ENCODE peak calls at places on chromosomes 5 and 9, in six cellular contexts. E, V, W, S, H and L are unnamed samples.

GRCh38 chr9:81822967-81823366 is 105.3 kb upstream of the SPATA31D4 start:
- DNase-seq in E (no peak), V (peak; percentile 30), W (no peak), S (no peak), H (peak; percentile 66), L (no peak)

GRCh38 chr5:144276034-144276822 is 105.6 kb downstream of the KCTD16 start:
- DNase-seq in E (no peak), V (no peak), W (no peak), S (no peak), H (peak; percentile 56), L (peak; percentile 83)

GRCh38 chr9:96447406-96447805 is 2.6 kb upstream of the HABP4 start:
- DNase-seq in E (no peak), V (no peak), W (no peak), S (no peak), H (no peak), L (no peak)

GRCh38 chr5:3287516-3287915 is 308.1 kb upstream of the IRX1 start:
- DNase-seq in E (no peak), V (no peak), W (no peak), S (no peak), H (no peak), L (no peak)

GRCh38 chr5:35857606-35858205 is 1.0 kb downstream of the IL7R start:
- DNase-seq in E (peak; percentile 18), V (no peak), W (no peak), S (no peak), H (peak; percentile 92), L (peak; percentile 62)

GRCh38 chr9:107637421-107638420 is 148.2 kb upstream of the KLF4 start:
- DNase-seq in E (no peak), V (peak; percentile 65), W (peak; percentile 40), S (no peak), H (peak; percentile 92), L (peak; percentile 99)

GRCh38 chr5:178207183-178207916 is 3.0 kb downstream of the HNRNPAB start:
- DNase-seq in E (no peak), V (no peak), W (no peak), S (no peak), H (peak; percentile 84), L (no peak)

GRCh38 chr5:150440948-150441812 is 8.4 kb downstream of the RPS14 start:
- DNase-seq in E (no peak), V (no peak), W (no peak), S (no peak), H (no peak), L (no peak)

GRCh38 chr9:131622536-131622935 is 77.2 kb downstream of the PRRT1B start:
- DNase-seq in E (no peak), V (no peak), W (no peak), S (peak; percentile 47), H (no peak), L (no peak)

GRCh38 chr9:4297151-4297794 is 2.6 kb downstream of the GLIS3 start:
- DNase-seq in E (no peak), V (peak; percentile 74), W (peak; percentile 42), S (peak; percentile 49), H (peak; percentile 91), L (peak; percentile 89)

GRCh38 chr9:137042751-137043727 is 2.9 kb downstream of the NPDC1 start:
- DNase-seq in E (no peak), V (no peak), W (no peak), S (no peak), H (no peak), L (no peak)

GRCh38 chr9:110140276-110140675 is 67.7 kb downstream of the C9orf152 start:
- DNase-seq in E (no peak), V (no peak), W (no peak), S (no peak), H (no peak), L (no peak)

GRCh38 chr5:116527587-116527986 is 47.0 kb downstream of the SEMA6A start:
- DNase-seq in E (no peak), V (no peak), W (no peak), S (no peak), H (no peak), L (no peak)

GRCh38 chr5:65013141-65013540 is 244.4 kb downstream of the CWC27 start:
- DNase-seq in E (no peak), V (no peak), W (no peak), S (no peak), H (peak; percentile 37), L (no peak)

GRCh38 chr5:66616495-66617222 is 20.5 kb downstream of the MAST4 start:
- DNase-seq in E (no peak), V (no peak), W (no peak), S (no peak), H (no peak), L (no peak)

GRCh38 chr9:130665431-130666392 is 1.3 kb downstream of the PRDM12 start:
- DNase-seq in E (no peak), V (peak; percentile 92), W (no peak), S (no peak), H (no peak), L (no peak)

GRCh38 chr5:55303238-55303690 is 4.2 kb downstream of the DHX29 start:
- DNase-seq in E (no peak), V (no peak), W (no peak), S (peak; percentile 49), H (peak; percentile 97), L (peak; percentile 60)

GRCh38 chr9:136516191-136516654 is 29.6 kb downstream of the NOTCH1 start:
- DNase-seq in E (no peak), V (no peak), W (no peak), S (no peak), H (no peak), L (no peak)

GRCh38 chr9:98306384-98307145 is 51.1 kb upstream of the TBC1D2 start:
- DNase-seq in E (no peak), V (no peak), W (no peak), S (no peak), H (no peak), L (no peak)

GRCh38 chr9:133487331-133487725 is 8.4 kb upstream of the SLC2A6 start:
- DNase-seq in E (no peak), V (no peak), W (no peak), S (no peak), H (no peak), L (no peak)

GRCh38 chr5:31984691-31985090 is 189.4 kb downstream of the GOLPH3 start:
- DNase-seq in E (no peak), V (no peak), W (no peak), S (no peak), H (no peak), L (no peak)
- H3K4me3 ChIP-seq in E (no peak overlapping the region), V (no peak overlapping the region), W (no peak overlapping the region), S (no peak overlapping the region), H (no peak overlapping the region), L (no peak overlapping the region)

GRCh38 chr9:101028346-101029299 is at the start of gene PLPPR1:
- DNase-seq in E (no peak), V (peak; percentile 95), W (peak; percentile 85), S (no peak), H (peak; percentile 50), L (peak; percentile 60)
- H3K9ac ChIP-seq in E (no peak within 1 kb of the TSS), V (no peak within 1 kb of the TSS), W (peak within 1 kb of the TSS; percentile 90), S (no peak within 1 kb of the TSS), H (no peak within 1 kb of the TSS), L (no peak within 1 kb of the TSS)

GRCh38 chr5:141236516-141237313 is 8.5 kb upstream of the PCDHB15 start:
- DNase-seq in E (no peak), V (no peak), W (no peak), S (no peak), H (no peak), L (no peak)

DNA sequence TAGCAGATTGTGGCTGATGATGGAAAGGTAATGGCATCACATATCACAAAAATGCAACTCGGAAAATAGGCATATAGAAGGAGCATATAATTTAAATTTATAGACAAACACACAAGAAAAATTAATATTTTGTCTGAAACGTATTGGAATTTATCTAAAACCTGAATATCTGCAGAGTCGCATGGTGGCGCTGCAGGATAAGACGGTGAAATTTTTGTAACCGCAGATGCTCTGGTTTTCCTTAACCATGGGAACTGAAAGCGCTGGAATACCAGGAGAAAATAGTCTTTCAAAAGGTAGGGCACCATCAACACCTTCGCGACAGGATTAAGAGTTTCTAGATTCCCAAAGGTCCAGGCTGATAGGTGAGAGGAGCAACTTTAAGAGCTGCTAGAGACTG is 11.0 kb downstream of the PCDHB14 start:
- DNase-seq in E (no peak), V (no peak), W (no peak), S (no peak), H (no peak), L (peak; percentile 27)
- H3K9me3 ChIP-seq in E (peaks cover 3% of the 10 kb centered on the region), V (peaks cover 16% of the 10 kb centered on the region), W (peaks cover 28% of the 10 kb centered on the region), S (peaks cover 4% of the 10 kb centered on the region), H (no peaks in the 10 kb centered on the region), L (peaks cover 83% of the 10 kb centered on the region)

GRCh38 chr5:80189701-80190100 is 66.1 kb downstream of the SERINC5 start:
- DNase-seq in E (no peak), V (no peak), W (no peak), S (no peak), H (no peak), L (no peak)

GRCh38 chr5:80187274-80187673 is 68.6 kb downstream of the SERINC5 start:
- DNase-seq in E (no peak), V (no peak), W (no peak), S (no peak), H (no peak), L (no peak)

GRCh38 chr5:80186634-80187033 is 69.2 kb downstream of the SERINC5 start:
- DNase-seq in E (no peak), V (no peak), W (no peak), S (no peak), H (no peak), L (peak; percentile 20)

GRCh38 chr5:80189201-80189600 is 66.6 kb downstream of the SERINC5 start:
- DNase-seq in E (no peak), V (no peak), W (no peak), S (no peak), H (no peak), L (no peak)

DNA sequence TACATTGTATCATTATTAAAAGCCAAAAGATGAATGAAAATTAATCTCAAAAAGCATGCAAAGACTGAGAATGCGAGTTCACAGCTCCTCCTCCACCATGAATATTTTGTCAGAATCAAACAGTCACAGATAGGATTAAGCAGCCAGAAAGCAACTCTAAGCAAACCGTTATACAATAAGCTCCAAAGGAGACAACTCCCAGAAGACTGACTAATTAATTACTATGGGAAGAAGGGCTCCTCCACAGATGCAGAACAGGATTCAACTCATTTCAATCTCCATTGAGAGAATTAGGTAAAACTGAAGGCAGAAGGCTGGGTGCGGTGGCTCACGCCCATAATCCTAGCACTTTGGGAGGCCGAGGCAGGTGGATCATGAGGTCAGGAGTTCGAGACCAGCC is 68.2 kb downstream of the SERINC5 start:
- DNase-seq in E (no peak), V (no peak), W (no peak), S (no peak), H (no peak), L (no peak)
- H3K4me3 ChIP-seq in E (no peak overlapping the region), V (no peak overlapping the region), W (no peak overlapping the region), S (no peak overlapping the region), H (no peak overlapping the region), L (no peak overlapping the region)

DNA sequence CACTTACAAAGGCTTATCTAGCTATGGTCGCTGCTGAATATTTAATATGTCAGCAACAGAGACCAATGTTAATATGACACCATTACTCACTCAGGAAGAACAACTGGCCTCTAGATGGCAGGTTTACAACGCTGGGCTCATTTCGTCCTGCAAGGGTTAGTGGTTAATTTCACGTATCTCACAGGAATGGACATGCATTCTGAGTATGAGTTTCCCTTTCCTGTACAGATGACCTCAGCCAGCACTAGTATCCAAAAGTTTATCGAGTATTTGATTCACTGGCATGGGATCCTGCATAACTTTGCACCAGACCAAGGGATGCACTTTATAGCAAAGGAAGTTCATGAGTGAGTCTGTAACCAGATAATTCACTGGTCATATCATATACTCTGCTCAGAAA is 8.7 kb upstream of the TRPC7 start:
- DNase-seq in E (no peak), V (peak; percentile 45), W (no peak), S (peak; percentile 71), H (peak; percentile 21), L (peak; percentile 27)
- H3K9ac ChIP-seq in E (no peak overlapping the region), V (no peak overlapping the region), W (no peak overlapping the region), S (no peak overlapping the region), H (no peak overlapping the region), L (no peak overlapping the region)

GRCh38 chr9:127463891-127464290 is 12.6 kb downstream of the LRSAM1 start:
- DNase-seq in E (no peak), V (no peak), W (no peak), S (no peak), H (peak; percentile 79), L (no peak)
- H3K9me3 ChIP-seq in E (no peaks in the 10 kb centered on the region), V (no peaks in the 10 kb centered on the region), W (no peaks in the 10 kb centered on the region), S (no peaks in the 10 kb centered on the region), H (no peaks in the 10 kb centered on the region), L (no peaks in the 10 kb centered on the region)